ENCODE peak calls at places on chromosomes 7 and 10, in seven cellular contexts. One of them, this sample, is unnamed.

GRCh38 chr7:66193146-66193725 is 11.9 kb upstream of the TPST1 start:
- DNase-seq in GM10248: no peak
- DNase-seq in upper lobe of right lung: no peak
- DNase-seq in mesothelial cell of epicardium: no peak
- DNase-seq in kidney epithelial cell: no peak
- DNase-seq in endothelial cell of umbilical vein: no peak
- DNase-seq in nephron progenitor cell: no peak
- DNase-seq in this sample: no peak

GRCh38 chr10:23448802-23449570 is 10.1 kb downstream of the OTUD1 start:
- DNase-seq in GM10248: peak; percentile 60
- DNase-seq in upper lobe of right lung: no peak
- DNase-seq in mesothelial cell of epicardium: no peak
- DNase-seq in kidney epithelial cell: no peak
- DNase-seq in endothelial cell of umbilical vein: peak; percentile 70
- DNase-seq in nephron progenitor cell: no peak
- DNase-seq in this sample: no peak

GRCh38 chr10:6215683-6216484 is 13.2 kb downstream of the PFKFB3 start:
- DNase-seq in GM10248: no peak
- DNase-seq in upper lobe of right lung: no peak
- DNase-seq in mesothelial cell of epicardium: no peak
- DNase-seq in kidney epithelial cell: no peak
- DNase-seq in endothelial cell of umbilical vein: no peak
- DNase-seq in nephron progenitor cell: no peak
- DNase-seq in this sample: no peak

GRCh38 chr7:17996442-17997223 is 31.0 kb downstream of the PRPS1L1 start:
- DNase-seq in GM10248: no peak
- DNase-seq in upper lobe of right lung: no peak
- DNase-seq in mesothelial cell of epicardium: no peak
- DNase-seq in kidney epithelial cell: no peak
- DNase-seq in endothelial cell of umbilical vein: no peak
- DNase-seq in nephron progenitor cell: no peak
- DNase-seq in this sample: no peak

GRCh38 chr7:71486856-71487628 is 355.1 kb downstream of the GALNT17 start:
- DNase-seq in GM10248: no peak
- DNase-seq in upper lobe of right lung: no peak
- DNase-seq in mesothelial cell of epicardium: no peak
- DNase-seq in kidney epithelial cell: no peak
- DNase-seq in endothelial cell of umbilical vein: no peak
- DNase-seq in nephron progenitor cell: no peak
- DNase-seq in this sample: no peak

GRCh38 chr7:129343099-129343700 is 91.0 kb upstream of the STRIP2 start:
- DNase-seq in GM10248: peak; percentile 44
- DNase-seq in upper lobe of right lung: no peak
- DNase-seq in mesothelial cell of epicardium: no peak
- DNase-seq in kidney epithelial cell: no peak
- DNase-seq in endothelial cell of umbilical vein: peak; percentile 68
- DNase-seq in nephron progenitor cell: no peak
- DNase-seq in this sample: no peak

GRCh38 chr7:1696671-1697498 is 26.8 kb downstream of the ELFN1 start:
- DNase-seq in GM10248: no peak
- DNase-seq in upper lobe of right lung: peak; percentile 55
- DNase-seq in mesothelial cell of epicardium: no peak
- DNase-seq in kidney epithelial cell: no peak
- DNase-seq in endothelial cell of umbilical vein: no peak
- DNase-seq in nephron progenitor cell: no peak
- DNase-seq in this sample: peak; percentile 37

GRCh38 chr7:75772081-75773077 is at the start of gene CCL26:
- DNase-seq in GM10248: no peak
- DNase-seq in upper lobe of right lung: no peak
- DNase-seq in mesothelial cell of epicardium: no peak
- DNase-seq in kidney epithelial cell: peak; percentile 19
- DNase-seq in endothelial cell of umbilical vein: no peak
- DNase-seq in nephron progenitor cell: no peak
- DNase-seq in this sample: no peak

GRCh38 chr7:124130-124949 is 68.0 kb upstream of the FAM20C start:
- DNase-seq in GM10248: no peak
- DNase-seq in upper lobe of right lung: no peak
- DNase-seq in mesothelial cell of epicardium: no peak
- DNase-seq in kidney epithelial cell: no peak
- DNase-seq in endothelial cell of umbilical vein: no peak
- DNase-seq in nephron progenitor cell: peak; percentile 56
- DNase-seq in this sample: no peak

GRCh38 chr7:11689096-11689495 is 142.9 kb downstream of the THSD7A start:
- DNase-seq in GM10248: no peak
- DNase-seq in upper lobe of right lung: no peak
- DNase-seq in mesothelial cell of epicardium: no peak
- DNase-seq in kidney epithelial cell: no peak
- DNase-seq in endothelial cell of umbilical vein: no peak
- DNase-seq in nephron progenitor cell: no peak
- DNase-seq in this sample: no peak

GRCh38 chr10:48364659-48365405 is 58.4 kb downstream of the MAPK8 start:
- DNase-seq in GM10248: no peak
- DNase-seq in upper lobe of right lung: no peak
- DNase-seq in mesothelial cell of epicardium: no peak
- DNase-seq in kidney epithelial cell: no peak
- DNase-seq in endothelial cell of umbilical vein: peak; percentile 89
- DNase-seq in nephron progenitor cell: no peak
- DNase-seq in this sample: no peak

GRCh38 chr10:24762966-24763623 is 39.4 kb upstream of the ARHGAP21 start:
- DNase-seq in GM10248: no peak
- DNase-seq in upper lobe of right lung: no peak
- DNase-seq in mesothelial cell of epicardium: no peak
- DNase-seq in kidney epithelial cell: no peak
- DNase-seq in endothelial cell of umbilical vein: peak; percentile 44
- DNase-seq in nephron progenitor cell: no peak
- DNase-seq in this sample: no peak

GRCh38 chr10:129057856-129058663 is 409.0 kb upstream of the MGMT start:
- DNase-seq in GM10248: no peak
- DNase-seq in upper lobe of right lung: no peak
- DNase-seq in mesothelial cell of epicardium: no peak
- DNase-seq in kidney epithelial cell: no peak
- DNase-seq in endothelial cell of umbilical vein: no peak
- DNase-seq in nephron progenitor cell: no peak
- DNase-seq in this sample: no peak

GRCh38 chr10:27542812-27543211 is 38.7 kb downstream of the RAB18 start:
- DNase-seq in GM10248: no peak
- DNase-seq in upper lobe of right lung: no peak
- DNase-seq in mesothelial cell of epicardium: no peak
- DNase-seq in kidney epithelial cell: no peak
- DNase-seq in endothelial cell of umbilical vein: no peak
- DNase-seq in nephron progenitor cell: no peak
- DNase-seq in this sample: no peak

GRCh38 chr10:104435822-104436221 is 82.2 kb downstream of the CFAP58 start:
- DNase-seq in GM10248: no peak
- DNase-seq in upper lobe of right lung: no peak
- DNase-seq in mesothelial cell of epicardium: no peak
- DNase-seq in kidney epithelial cell: no peak
- DNase-seq in endothelial cell of umbilical vein: no peak
- DNase-seq in nephron progenitor cell: no peak
- DNase-seq in this sample: no peak

GRCh38 chr10:11292576-11293302 is 275.1 kb downstream of the CELF2 start:
- DNase-seq in GM10248: no peak
- DNase-seq in upper lobe of right lung: no peak
- DNase-seq in mesothelial cell of epicardium: no peak
- DNase-seq in kidney epithelial cell: no peak
- DNase-seq in endothelial cell of umbilical vein: no peak
- DNase-seq in nephron progenitor cell: no peak
- DNase-seq in this sample: no peak

GRCh38 chr10:85995791-85996190 is 370.8 kb downstream of the GRID1 start:
- DNase-seq in GM10248: no peak
- DNase-seq in upper lobe of right lung: no peak
- DNase-seq in mesothelial cell of epicardium: no peak
- DNase-seq in kidney epithelial cell: no peak
- DNase-seq in endothelial cell of umbilical vein: no peak
- DNase-seq in nephron progenitor cell: no peak
- DNase-seq in this sample: no peak

GRCh38 chr10:99536400-99537254 is 3.9 kb downstream of the NKX2-3 start:
- DNase-seq in GM10248: peak; percentile 22
- DNase-seq in upper lobe of right lung: no peak
- DNase-seq in mesothelial cell of epicardium: no peak
- DNase-seq in kidney epithelial cell: no peak
- DNase-seq in endothelial cell of umbilical vein: no peak
- DNase-seq in nephron progenitor cell: no peak
- DNase-seq in this sample: no peak

GRCh38 chr10:128125416-128125943 is 743 bp downstream of the MKI67 start:
- DNase-seq in GM10248: peak; percentile 22
- DNase-seq in upper lobe of right lung: no peak
- DNase-seq in mesothelial cell of epicardium: no peak
- DNase-seq in kidney epithelial cell: no peak
- DNase-seq in endothelial cell of umbilical vein: peak; percentile 12
- DNase-seq in nephron progenitor cell: no peak
- DNase-seq in this sample: no peak

GRCh38 chr7:103065666-103066065 is 8.9 kb downstream of the FBXL13 start:
- DNase-seq in GM10248: peak; percentile 34
- DNase-seq in upper lobe of right lung: peak; percentile 70
- DNase-seq in mesothelial cell of epicardium: no peak
- DNase-seq in kidney epithelial cell: no peak
- DNase-seq in endothelial cell of umbilical vein: peak; percentile 51
- DNase-seq in nephron progenitor cell: peak; percentile 51
- DNase-seq in this sample: no peak
- TF ChIP-seq CTCF in GM10248: peak; percentile 52
- TF ChIP-seq CTCF in upper lobe of right lung: peak; percentile 40
- TF ChIP-seq CTCF in mesothelial cell of epicardium: peak; percentile 36
- TF ChIP-seq CTCF in kidney epithelial cell: peak; percentile 54
- TF ChIP-seq CTCF in endothelial cell of umbilical vein: peak; percentile 79
- TF ChIP-seq CTCF in nephron progenitor cell: peak; percentile 43
- TF ChIP-seq CTCF in this sample: peak; percentile 25

DNA sequence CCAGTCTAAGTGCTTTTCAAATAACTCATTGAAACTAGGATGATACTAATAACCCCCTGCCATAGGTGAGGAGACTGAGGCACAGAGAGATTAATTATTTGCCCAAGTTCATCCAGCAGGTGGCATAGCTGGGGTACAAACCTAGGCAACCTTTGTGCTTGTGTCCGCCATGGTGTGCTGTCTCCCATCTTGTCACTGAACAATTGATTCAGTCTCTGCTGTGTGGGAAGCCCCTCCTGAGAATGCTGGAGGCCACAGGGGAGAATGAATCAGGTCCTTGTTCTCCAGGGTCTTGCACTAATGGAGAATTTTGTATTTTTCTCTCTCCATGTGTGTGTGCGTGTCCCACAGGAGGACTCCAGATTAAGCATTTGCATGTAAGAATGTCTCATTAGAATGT is 15.8 kb upstream of the TMEM236 start:
- DNase-seq in GM10248: no peak
- DNase-seq in upper lobe of right lung: no peak
- DNase-seq in mesothelial cell of epicardium: no peak
- DNase-seq in kidney epithelial cell: no peak
- DNase-seq in endothelial cell of umbilical vein: no peak
- DNase-seq in nephron progenitor cell: no peak
- DNase-seq in this sample: no peak
- TF ChIP-seq CTCF in GM10248: no peak
- TF ChIP-seq CTCF in upper lobe of right lung: no peak
- TF ChIP-seq CTCF in mesothelial cell of epicardium: no peak
- TF ChIP-seq CTCF in kidney epithelial cell: no peak
- TF ChIP-seq CTCF in endothelial cell of umbilical vein: peak; percentile 6
- TF ChIP-seq CTCF in nephron progenitor cell: no peak
- TF ChIP-seq CTCF in this sample: no peak

DNA sequence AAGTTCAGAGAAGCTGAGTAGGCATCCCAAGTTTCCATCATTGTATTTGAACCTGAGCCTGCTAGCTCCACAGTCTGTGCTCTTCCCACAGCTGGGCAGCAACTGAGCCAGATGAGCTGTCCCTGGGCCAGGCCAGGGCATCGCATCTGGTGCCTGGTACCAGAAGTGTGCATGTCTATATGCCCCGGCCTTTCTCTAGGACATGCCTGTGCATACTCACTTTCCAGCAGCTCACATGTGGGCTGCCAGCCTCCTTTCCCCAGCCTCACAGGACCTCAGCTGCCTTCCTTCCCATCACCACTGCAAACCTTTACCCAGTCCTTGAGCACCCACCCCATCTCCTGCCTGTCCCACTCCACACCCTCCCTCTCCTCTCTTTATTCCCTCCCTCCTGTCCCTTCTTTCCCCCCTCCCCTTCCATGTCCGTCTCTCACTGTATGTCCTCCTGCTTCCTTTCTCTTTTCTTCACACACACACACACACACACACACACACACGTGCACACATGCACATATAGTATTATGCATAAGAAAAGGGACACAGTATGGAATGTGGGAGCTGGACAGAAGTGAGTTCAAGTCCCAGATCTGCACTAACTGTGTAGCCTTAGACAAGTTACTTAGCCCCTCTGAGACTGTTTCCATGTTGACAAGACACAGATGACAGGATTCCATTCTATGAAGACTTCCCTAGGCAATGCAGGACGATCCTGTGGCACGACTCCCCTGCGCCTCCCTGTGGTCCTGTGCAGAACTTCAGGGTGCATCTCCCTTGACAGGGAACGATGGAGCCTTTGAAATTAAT is 10.9 kb downstream of the CDHR1 start:
- DNase-seq in GM10248: peak; percentile 77
- DNase-seq in upper lobe of right lung: no peak
- DNase-seq in mesothelial cell of epicardium: peak; percentile 64
- DNase-seq in kidney epithelial cell: peak; percentile 12
- DNase-seq in endothelial cell of umbilical vein: peak; percentile 39
- DNase-seq in nephron progenitor cell: peak; percentile 79
- DNase-seq in this sample: peak; percentile 59
- TF ChIP-seq CTCF in GM10248: peak; percentile 93
- TF ChIP-seq CTCF in upper lobe of right lung: peak; percentile 66
- TF ChIP-seq CTCF in mesothelial cell of epicardium: peak; percentile 40
- TF ChIP-seq CTCF in kidney epithelial cell: peak; percentile 96
- TF ChIP-seq CTCF in endothelial cell of umbilical vein: peak; percentile 83
- TF ChIP-seq CTCF in nephron progenitor cell: peak; percentile 89
- TF ChIP-seq CTCF in this sample: peak; percentile 72

GRCh38 chr10:82814635-82815034 is 939.6 kb downstream of the NRG3 start:
- DNase-seq in GM10248: no peak
- DNase-seq in upper lobe of right lung: no peak
- DNase-seq in mesothelial cell of epicardium: no peak
- DNase-seq in kidney epithelial cell: no peak
- DNase-seq in endothelial cell of umbilical vein: no peak
- DNase-seq in nephron progenitor cell: no peak
- DNase-seq in this sample: no peak

GRCh38 chr10:82813856-82814255 is 938.9 kb downstream of the NRG3 start:
- DNase-seq in GM10248: no peak
- DNase-seq in upper lobe of right lung: no peak
- DNase-seq in mesothelial cell of epicardium: no peak
- DNase-seq in kidney epithelial cell: peak; percentile 35
- DNase-seq in endothelial cell of umbilical vein: peak; percentile 37
- DNase-seq in nephron progenitor cell: no peak
- DNase-seq in this sample: no peak

GRCh38 chr10:82815680-82816079 is 940.7 kb downstream of the NRG3 start:
- DNase-seq in GM10248: no peak
- DNase-seq in upper lobe of right lung: no peak
- DNase-seq in mesothelial cell of epicardium: no peak
- DNase-seq in kidney epithelial cell: no peak
- DNase-seq in endothelial cell of umbilical vein: no peak
- DNase-seq in nephron progenitor cell: no peak
- DNase-seq in this sample: no peak

DNA sequence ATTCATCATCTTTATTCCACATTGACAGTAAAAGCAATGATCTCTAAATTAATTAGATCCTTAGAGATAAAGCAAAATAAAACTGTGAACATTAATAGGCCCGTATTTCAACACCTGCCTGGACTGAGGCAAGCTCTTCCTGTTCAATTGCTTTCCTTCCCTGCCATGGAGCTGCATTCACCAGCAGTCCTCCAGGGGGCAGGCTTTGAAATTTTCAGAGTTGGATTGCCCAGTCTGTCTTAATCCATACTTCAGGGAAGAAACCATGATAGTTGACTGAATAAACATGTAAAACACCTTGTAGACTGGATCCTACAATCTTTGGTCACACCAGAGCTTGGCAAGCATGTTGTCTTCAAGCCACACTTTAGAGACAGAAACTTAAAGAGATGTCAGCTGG is 936.6 kb downstream of the NRG3 start:
- DNase-seq in GM10248: peak; percentile 12
- DNase-seq in upper lobe of right lung: no peak
- DNase-seq in mesothelial cell of epicardium: no peak
- DNase-seq in kidney epithelial cell: no peak
- DNase-seq in endothelial cell of umbilical vein: peak; percentile 21
- DNase-seq in nephron progenitor cell: peak; percentile 20
- DNase-seq in this sample: no peak
- TF ChIP-seq CTCF in GM10248: peak; percentile 13
- TF ChIP-seq CTCF in upper lobe of right lung: peak; percentile 46
- TF ChIP-seq CTCF in mesothelial cell of epicardium: peak; percentile 43
- TF ChIP-seq CTCF in kidney epithelial cell: peak; percentile 53
- TF ChIP-seq CTCF in endothelial cell of umbilical vein: peak; percentile 60
- TF ChIP-seq CTCF in nephron progenitor cell: peak; percentile 38
- TF ChIP-seq CTCF in this sample: no peak

This sample was measured in CD14-positive monocyte.